ENCODE peak calls at places on chromosome 2, in seven cellular contexts. J is choroid plexus epithelial cell, H is fibroblast of lung, X is uterus, M is PC-9, G is HCT116, A is pancreas. R is an unnamed sample.

GRCh38 chr2:162091325-162092007 is 17.5 kb upstream of the DPP4 start:
- DNase-seq in G (peak; percentile 81), M (no peak), H (peak; percentile 57), X (no peak), J (no peak), A (no peak), R (no peak)

GRCh38 chr2:36520431-36520830 is 77.5 kb downstream of the FEZ2 start:
- DNase-seq in M (no peak), G (no peak), J (no peak), H (no peak), A (no peak), X (no peak), R (no peak)

GRCh38 chr2:55119711-55120487 is 69.6 kb upstream of the RTN4 start:
- DNase-seq in X (no peak), H (no peak), J (no peak), G (no peak), A (no peak), M (no peak), R (no peak)

GRCh38 chr2:105654474-105655004 is 90.2 kb upstream of the NCK2 start:
- DNase-seq in M (no peak), G (no peak), J (no peak), H (no peak), X (no peak), A (no peak), R (no peak)

GRCh38 chr2:187233811-187234210 is 214.2 kb downstream of the CALCRL start:
- DNase-seq in H (no peak), X (no peak), G (no peak), M (no peak), A (no peak), J (peak; percentile 5), R (no peak)

GRCh38 chr2:96088340-96089335 is 27.7 kb downstream of the ADRA2B start:
- DNase-seq in J (no peak), M (no peak), H (no peak), G (no peak), X (no peak), A (no peak), R (no peak)

GRCh38 chr2:47058061-47058931 is 96.8 kb downstream of the STPG4 start:
- DNase-seq in X (peak; percentile 84), H (no peak), A (no peak), G (no peak), M (no peak), J (peak; percentile 79), R (no peak)

GRCh38 chr2:54522624-54523281 is 66.6 kb downstream of the SPTBN1 start:
- DNase-seq in H (peak; percentile 45), X (peak; percentile 40), A (peak; percentile 72), J (peak; percentile 71), G (peak; percentile 60), M (peak; percentile 79), R (peak; percentile 9)

GRCh38 chr2:217394510-217395351 is 534.9 kb upstream of the TNP1 start:
- DNase-seq in H (peak; percentile 70), X (peak; percentile 54), A (no peak), M (peak; percentile 63), J (no peak), G (no peak), R (no peak)

GRCh38 chr2:163345795-163346573 is 389.8 kb downstream of the FIGN start:
- DNase-seq in M (no peak), H (peak; percentile 45), A (no peak), G (peak; percentile 55), X (no peak), J (peak; percentile 77), R (peak; percentile 23)

GRCh38 chr2:217838409-217838831 is 164.4 kb downstream of the TNS1 start:
- DNase-seq in A (no peak), J (no peak), H (no peak), G (no peak), X (no peak), M (no peak), R (peak; percentile 18)

GRCh38 chr2:88739985-88740600 is 48.6 kb downstream of the RPIA start:
- DNase-seq in H (peak; percentile 42), G (peak; percentile 46), M (peak; percentile 39), X (peak; percentile 42), A (peak; percentile 83), J (peak; percentile 87), R (peak; percentile 69)

GRCh38 chr2:128717758-128718710 is 399.4 kb upstream of the HS6ST1 start:
- DNase-seq in H (no peak), X (no peak), M (no peak), A (no peak), J (no peak), G (no peak), R (no peak)

GRCh38 chr2:105919191-105919811 is 174.6 kb downstream of the NCK2 start:
- DNase-seq in X (no peak), G (peak; percentile 92), M (peak; percentile 62), A (peak; percentile 67), H (peak; percentile 5), J (no peak), R (peak; percentile 14)

GRCh38 chr2:19677825-19678518 is 223.8 kb downstream of the TTC32 start:
- DNase-seq in H (no peak), X (no peak), G (no peak), M (peak; percentile 16), J (no peak), A (no peak), R (no peak)

GRCh38 chr2:144466637-144467036 is 53.3 kb downstream of the ZEB2 start:
- DNase-seq in G (no peak), H (no peak), A (no peak), X (no peak), J (no peak), M (no peak), R (no peak)

GRCh38 chr2:196750977-196751631 is 48.4 kb downstream of the GTF3C3 start:
- DNase-seq in H (peak; percentile 44), M (no peak), A (peak; percentile 60), G (peak; percentile 51), X (peak; percentile 43), J (peak; percentile 91), R (peak; percentile 60)

GRCh38 chr2:45954233-45954850 is 302.9 kb downstream of the PRKCE start:
- DNase-seq in M (no peak), A (no peak), G (no peak), H (no peak), X (no peak), J (no peak), R (no peak)

GRCh38 chr2:203427061-203427460 is 98.9 kb downstream of the ABI2 start:
- DNase-seq in X (no peak), A (no peak), M (no peak), J (no peak), H (peak; percentile 50), G (no peak), R (no peak)

GRCh38 chr2:134207589-134208209 is 46.2 kb upstream of the MGAT5 start:
- DNase-seq in J (peak; percentile 64), A (peak; percentile 68), M (no peak), X (peak; percentile 23), G (peak; percentile 47), H (peak; percentile 30), R (peak; percentile 15)

GRCh38 chr2:107218208-107218607 is 332.2 kb upstream of the ST6GAL2 start:
- DNase-seq in A (no peak), J (no peak), M (no peak), X (no peak), H (no peak), G (no peak), R (no peak)

GRCh38 chr2:107215764-107216398 is 329.9 kb upstream of the ST6GAL2 start:
- DNase-seq in J (no peak), G (no peak), X (no peak), A (no peak), M (no peak), H (no peak), R (no peak)
- TF ChIP-seq CTCF in J (no peak), G (no peak), X (no peak), A (no peak), M (no peak), H (no peak), R (no peak)

GRCh38 chr2:79100301-79100700 is 12.5 kb upstream of the REG1B start:
- DNase-seq in G (no peak), A (no peak), H (no peak), J (no peak), M (no peak), X (no peak), R (no peak)

GRCh38 chr2:79099140-79099686 is 11.4 kb upstream of the REG1B start:
- DNase-seq in J (no peak), A (peak; percentile 58), X (no peak), G (no peak), H (no peak), M (no peak), R (no peak)

GRCh38 chr2:79103199-79103598 is 15.4 kb upstream of the REG1B start:
- DNase-seq in M (no peak), X (no peak), J (no peak), H (no peak), A (no peak), G (no peak), R (no peak)

GRCh38 chr2:79101024-79101423 is 13.2 kb upstream of the REG1B start:
- DNase-seq in J (no peak), G (no peak), A (no peak), H (no peak), M (no peak), X (no peak), R (no peak)

GRCh38 chr2:79097843-79098242 is 10.1 kb upstream of the REG1B start:
- DNase-seq in J (no peak), G (no peak), M (no peak), X (no peak), H (no peak), A (no peak), R (no peak)
- TF ChIP-seq CTCF in J (no peak), G (no peak), M (no peak), X (no peak), H (no peak), A (no peak), R (no peak)

GRCh38 chr2:179983250-179983932 is 23.7 kb downstream of the CWC22 start:
- DNase-seq in M (no peak), H (no peak), G (no peak), X (no peak), J (no peak), A (no peak), R (no peak)
- TF ChIP-seq CTCF in M (no peak), H (no peak), G (no peak), X (no peak), J (no peak), A (no peak), R (no peak)

DNA sequence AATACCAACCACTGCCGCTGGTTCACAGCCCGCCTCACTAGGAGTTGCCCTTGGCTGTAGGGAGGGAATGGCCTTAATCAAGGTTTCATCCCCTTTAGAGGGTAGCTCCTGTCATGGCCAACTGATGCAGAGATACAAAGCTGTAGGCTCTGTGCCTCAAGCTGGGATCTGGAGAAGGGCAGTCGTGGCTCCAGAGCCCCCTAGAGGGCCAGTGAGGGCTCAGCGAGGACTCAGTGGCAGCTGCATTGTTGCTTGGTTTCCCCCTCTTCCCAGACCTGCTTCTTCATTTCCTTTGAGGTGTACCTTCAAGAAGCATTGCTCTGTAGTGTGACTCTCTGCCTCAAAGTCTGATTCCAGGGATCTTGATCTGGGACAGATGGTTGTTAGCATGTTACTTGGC is 302.1 kb downstream of the LPIN1 start:
- DNase-seq in A (no peak), G (no peak), J (no peak), X (no peak), H (no peak), M (no peak), R (no peak)
- TF ChIP-seq CTCF in A (no peak), G (peak; percentile 38), J (peak; percentile 32), X (no peak), H (no peak), M (no peak), R (no peak)

R was measured in neural crest cell.